ENCODE peak calls at places on chromosomes 5 and 9, in five cellular contexts. One of them, this sample, is unnamed.

GRCh38 chr5:56829137-56829536 is 13.8 kb downstream of the MAP3K1 start:
- DNase-seq in WTC11: no peak
- DNase-seq in activated naive CD4-positive, alpha-beta T cell: peak
- DNase-seq in mesothelial cell of epicardium: no peak
- DNase-seq in HCT116: peak
- DNase-seq in this sample: no peak

GRCh38 chr9:36572515-36573418 is at the start of gene MELK:
- DNase-seq in WTC11: peak
- DNase-seq in activated naive CD4-positive, alpha-beta T cell: peak
- DNase-seq in mesothelial cell of epicardium: peak
- DNase-seq in HCT116: peak
- DNase-seq in this sample: no peak

GRCh38 chr9:16180546-16180945 is 627.7 kb downstream of the CCDC171 start:
- DNase-seq in WTC11: no peak
- DNase-seq in activated naive CD4-positive, alpha-beta T cell: no peak
- DNase-seq in mesothelial cell of epicardium: no peak
- DNase-seq in HCT116: no peak
- DNase-seq in this sample: no peak

GRCh38 chr5:31113101-31113500 is 80.4 kb upstream of the CDH6 start:
- DNase-seq in WTC11: no peak
- DNase-seq in activated naive CD4-positive, alpha-beta T cell: no peak
- DNase-seq in mesothelial cell of epicardium: no peak
- DNase-seq in HCT116: no peak
- DNase-seq in this sample: no peak

GRCh38 chr5:176899296-176899891 is at the start of gene HK3:
- DNase-seq in WTC11: no peak
- DNase-seq in activated naive CD4-positive, alpha-beta T cell: no peak
- DNase-seq in mesothelial cell of epicardium: no peak
- DNase-seq in HCT116: no peak
- DNase-seq in this sample: no peak

GRCh38 chr9:114072181-114073140 is 5.6 kb downstream of the AMBP start:
- DNase-seq in WTC11: no peak
- DNase-seq in activated naive CD4-positive, alpha-beta T cell: no peak
- DNase-seq in mesothelial cell of epicardium: no peak
- DNase-seq in HCT116: no peak
- DNase-seq in this sample: no peak

GRCh38 chr5:103475629-103476240 is 86.9 kb downstream of the NUDT12 start:
- DNase-seq in WTC11: no peak
- DNase-seq in activated naive CD4-positive, alpha-beta T cell: no peak
- DNase-seq in mesothelial cell of epicardium: no peak
- DNase-seq in HCT116: peak
- DNase-seq in this sample: peak

GRCh38 chr9:70156729-70157128 is 102.0 kb upstream of the SMC5 start:
- DNase-seq in WTC11: no peak
- DNase-seq in activated naive CD4-positive, alpha-beta T cell: no peak
- DNase-seq in mesothelial cell of epicardium: no peak
- DNase-seq in HCT116: no peak
- DNase-seq in this sample: no peak

GRCh38 chr5:76371955-76372319 is 31.1 kb upstream of the IQGAP2 start:
- DNase-seq in WTC11: no peak
- DNase-seq in activated naive CD4-positive, alpha-beta T cell: no peak
- DNase-seq in mesothelial cell of epicardium: no peak
- DNase-seq in HCT116: no peak
- DNase-seq in this sample: no peak

GRCh38 chr5:172361566-172362238 is 78.1 kb upstream of the UBTD2 start:
- DNase-seq in WTC11: no peak
- DNase-seq in activated naive CD4-positive, alpha-beta T cell: no peak
- DNase-seq in mesothelial cell of epicardium: no peak
- DNase-seq in HCT116: peak
- DNase-seq in this sample: no peak

GRCh38 chr9:121455527-121456239 is 44.0 kb downstream of the GGTA1 start:
- DNase-seq in WTC11: no peak
- DNase-seq in activated naive CD4-positive, alpha-beta T cell: no peak
- DNase-seq in mesothelial cell of epicardium: no peak
- DNase-seq in HCT116: no peak
- DNase-seq in this sample: no peak

GRCh38 chr5:28855631-28856030 is 1817.2 kb upstream of the CDH9 start:
- DNase-seq in WTC11: no peak
- DNase-seq in activated naive CD4-positive, alpha-beta T cell: no peak
- DNase-seq in mesothelial cell of epicardium: no peak
- DNase-seq in HCT116: no peak
- DNase-seq in this sample: no peak

GRCh38 chr9:83013867-83014605 is 48.9 kb downstream of the RASEF start:
- DNase-seq in WTC11: no peak
- DNase-seq in activated naive CD4-positive, alpha-beta T cell: no peak
- DNase-seq in mesothelial cell of epicardium: no peak
- DNase-seq in HCT116: no peak
- DNase-seq in this sample: no peak

GRCh38 chr5:120252839-120253238 is 211.3 kb upstream of the PRR16 start:
- DNase-seq in WTC11: no peak
- DNase-seq in activated naive CD4-positive, alpha-beta T cell: no peak
- DNase-seq in mesothelial cell of epicardium: no peak
- DNase-seq in HCT116: no peak
- DNase-seq in this sample: no peak

GRCh38 chr9:115292584-115293271 is 174.8 kb upstream of the TNC start:
- DNase-seq in WTC11: no peak
- DNase-seq in activated naive CD4-positive, alpha-beta T cell: no peak
- DNase-seq in mesothelial cell of epicardium: no peak
- DNase-seq in HCT116: no peak
- DNase-seq in this sample: no peak

GRCh38 chr5:135995979-135996378 is 32.8 kb upstream of the TGFBI start:
- DNase-seq in WTC11: no peak
- DNase-seq in activated naive CD4-positive, alpha-beta T cell: no peak
- DNase-seq in mesothelial cell of epicardium: no peak
- DNase-seq in HCT116: no peak
- DNase-seq in this sample: no peak

GRCh38 chr9:106964822-106965525 is 102.0 kb downstream of the ZNF462 start:
- DNase-seq in WTC11: no peak
- DNase-seq in activated naive CD4-positive, alpha-beta T cell: no peak
- DNase-seq in mesothelial cell of epicardium: no peak
- DNase-seq in HCT116: no peak
- DNase-seq in this sample: no peak

GRCh38 chr5:119341452-119342349 is 14.1 kb upstream of the TNFAIP8 start:
- DNase-seq in WTC11: no peak
- DNase-seq in activated naive CD4-positive, alpha-beta T cell: no peak
- DNase-seq in mesothelial cell of epicardium: no peak
- DNase-seq in HCT116: no peak
- DNase-seq in this sample: no peak

GRCh38 chr9:32841314-32841713 is 58.0 kb downstream of the TMEM215 start:
- DNase-seq in WTC11: no peak
- DNase-seq in activated naive CD4-positive, alpha-beta T cell: no peak
- DNase-seq in mesothelial cell of epicardium: no peak
- DNase-seq in HCT116: no peak
- DNase-seq in this sample: no peak

GRCh38 chr5:152514827-152515397 is 109.8 kb upstream of the NMUR2 start:
- DNase-seq in WTC11: no peak
- DNase-seq in activated naive CD4-positive, alpha-beta T cell: no peak
- DNase-seq in mesothelial cell of epicardium: no peak
- DNase-seq in HCT116: peak
- DNase-seq in this sample: no peak

GRCh38 chr5:54066433-54066832 is 243.9 kb downstream of the ARL15 start:
- DNase-seq in WTC11: no peak
- DNase-seq in activated naive CD4-positive, alpha-beta T cell: no peak
- DNase-seq in mesothelial cell of epicardium: no peak
- DNase-seq in HCT116: no peak
- DNase-seq in this sample: no peak